ENCODE peak calls at places on chromosomes 1 and 21, in four cellular contexts. P is NCI-H1417; N is stimulated activated CD4-positive, alpha-beta T cell treated with anti-CD3 and anti-CD28 coated beads, Interleukin-4, amount 100 ng/mL, for 1 hour; E is HS-5. H is an unnamed sample.

GRCh38 chr1:103584537-103584936 is 13.1 kb downstream of the AMY2B start:
- DNase-seq in N (no peak), P (no peak), E (no peak), H (no peak)

GRCh38 chr1:66271904-66272254 is 262.1 kb upstream of the SGIP1 start:
- DNase-seq in P (no peak), E (no peak), N (no peak), H (peak; percentile 56)

GRCh38 chr1:224201336-224201735 is 18.3 kb downstream of the DEGS1 start:
- DNase-seq in N (no peak), E (no peak), P (no peak), H (no peak)

GRCh38 chr1:115838426-115838804 is 2.5 kb downstream of the NHLH2 start:
- DNase-seq in P (no peak), N (no peak), E (no peak), H (no peak)

GRCh38 chr1:205500240-205501218 is 3.9 kb upstream of the CDK18 start:
- DNase-seq in E (no peak), N (no peak), P (no peak), H (no peak)

GRCh38 chr1:180168786-180169640 is 14.3 kb downstream of the QSOX1 start:
- DNase-seq in P (peak; percentile 55), E (no peak), N (peak; percentile 28), H (no peak)

GRCh38 chr1:2962541-2962940 is 58.7 kb upstream of the ACTRT2 start:
- DNase-seq in E (no peak), N (no peak), P (no peak), H (no peak)

GRCh38 chr1:12617901-12618660 is at the start of gene DHRS3:
- DNase-seq in N (peak; percentile 60), P (peak; percentile 35), E (no peak), H (peak; percentile 27)

GRCh38 chr1:233113009-233113712 is 162.8 kb downstream of the NTPCR start:
- DNase-seq in P (no peak), E (peak; percentile 99), N (no peak), H (peak; percentile 83)

GRCh38 chr21:44294391-44295162 is 5.3 kb upstream of the PFKL start:
- DNase-seq in E (no peak), P (no peak), N (no peak), H (no peak)

GRCh38 chr21:30072496-30072895 is 94.1 kb downstream of the CLDN17 start:
- DNase-seq in N (no peak), P (no peak), E (peak; percentile 18), H (peak; percentile 2)

H was measured in HS-27A.